ENCODE peak calls at places on chromosomes 3 and 15, in six cellular contexts. S is A549, E is GM12878, Z is H1, T is K562, G is HCT116. H is an unnamed sample.

GRCh38 chr15:29134239-29134638 is 135.4 kb downstream of the NSMCE3 start:
- DNase-seq in S (no peak), E (no peak), Z (no peak), T (no peak), G (no peak), H (no peak)

GRCh38 chr3:50550079-50550736 is 17.3 kb downstream of the C3orf18 start:
- DNase-seq in S (peak), E (no peak), Z (peak), T (peak), G (no peak), H (peak)

GRCh38 chr3:48194446-48195071 is 6.3 kb upstream of the CDC25A start:
- DNase-seq in S (peak), E (peak), Z (peak), T (peak), G (peak), H (peak)

GRCh38 chr3:7546219-7546618 is 685.3 kb downstream of the GRM7 start:
- DNase-seq in S (no peak), E (no peak), Z (no peak), T (no peak), G (peak), H (peak)

GRCh38 chr3:129577356-129577755 is 29.1 kb downstream of the PLXND1 start:
- DNase-seq in S (no peak), E (no peak), Z (no peak), T (no peak), G (no peak), H (peak)

GRCh38 chr3:39150803-39151631 is 2.4 kb downstream of the CSRNP1 start:
- DNase-seq in S (peak), E (no peak), Z (no peak), T (peak), G (no peak), H (peak)

GRCh38 chr3:138461246-138461645 is 26.8 kb downstream of the ESYT3 start:
- DNase-seq in S (no peak), E (no peak), Z (peak), T (no peak), G (no peak), H (no peak)

GRCh38 chr3:134249935-134250716 is 533 bp downstream of the RYK start:
- DNase-seq in S (peak), E (no peak), Z (peak), T (peak), G (no peak), H (peak)

GRCh38 chr3:153162513-153163348 is 705 bp downstream of the RAP2B start:
- DNase-seq in S (no peak), E (no peak), Z (peak), T (peak), G (no peak), H (peak)

GRCh38 chr3:8738639-8739038 is 5.0 kb downstream of the CAV3 start:
- DNase-seq in S (no peak), E (no peak), Z (no peak), T (no peak), G (no peak), H (no peak)

GRCh38 chr3:8742921-8743605 is 9.5 kb downstream of the CAV3 start:
- DNase-seq in S (peak), E (no peak), Z (no peak), T (no peak), G (no peak), H (peak)

GRCh38 chr3:8743911-8744310 is 10.3 kb downstream of the CAV3 start:
- DNase-seq in S (no peak), E (no peak), Z (no peak), T (no peak), G (no peak), H (no peak)

GRCh38 chr3:8739757-8740508 is 6.3 kb downstream of the CAV3 start:
- DNase-seq in S (peak), E (no peak), Z (no peak), T (no peak), G (peak), H (peak)

GRCh38 chr3:8741581-8742355 is 8.2 kb downstream of the CAV3 start:
- DNase-seq in S (peak), E (no peak), Z (no peak), T (peak), G (peak), H (peak)
- H3K4me3 ChIP-seq in S (peak), E (no peak), Z (no peak), T (no peak), G (peak), H (no peak)

DNA sequence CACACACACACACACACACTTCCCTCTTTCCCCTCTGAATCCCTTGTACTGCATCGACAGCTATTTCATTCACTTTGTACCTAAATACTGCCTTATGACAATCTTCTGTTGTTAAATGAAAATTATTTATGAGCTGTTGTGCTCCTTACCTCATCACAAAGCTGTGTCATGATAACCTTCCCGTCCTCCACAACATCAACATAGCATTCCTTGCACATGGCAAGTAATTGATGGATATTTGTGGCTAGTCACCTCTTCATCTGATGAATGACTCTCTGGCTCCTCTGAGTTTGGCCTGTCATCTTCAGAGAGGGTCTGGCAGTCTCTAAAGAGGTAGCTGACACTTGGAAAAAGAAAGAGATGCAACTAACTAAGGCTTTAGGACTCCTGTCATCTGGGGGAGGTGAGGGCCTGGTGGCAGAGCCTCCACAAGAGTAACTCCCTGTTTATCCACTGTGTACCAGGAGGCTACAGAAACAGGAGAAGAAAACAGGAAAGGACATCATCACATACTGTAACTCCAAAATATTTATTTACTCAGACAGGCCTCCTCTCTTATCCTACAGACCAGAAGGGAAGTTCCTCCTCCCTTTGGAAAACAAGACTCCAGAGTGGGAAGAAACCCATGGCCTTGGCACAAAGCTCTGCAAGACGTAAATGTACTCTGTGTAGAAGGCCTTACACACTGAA is 40.3 kb upstream of the AKAP13 start:
- DNase-seq in S (no peak), E (no peak), Z (no peak), T (no peak), G (no peak), H (no peak)
- TF ChIP-seq MAX in S (no peak), E (no peak), Z (no peak), T (no peak), G (no peak), H (no peak)

GRCh38 chr3:197736010-197736490 is 654 bp downstream of the RUBCN start:
- DNase-seq in S (peak), E (no peak), Z (peak), T (peak), G (no peak), H (peak)

GRCh38 chr3:197737319-197737649 is 580 bp upstream of the RUBCN start:
- DNase-seq in S (no peak), E (no peak), Z (no peak), T (no peak), G (no peak), H (no peak)

GRCh38 chr3:197734667-197735318 is 1.9 kb downstream of the RUBCN start:
- DNase-seq in S (no peak), E (peak), Z (no peak), T (no peak), G (no peak), H (peak)

GRCh38 chr3:197737749-197738462 is 1.2 kb upstream of the RUBCN start:
- DNase-seq in S (no peak), E (no peak), Z (no peak), T (no peak), G (no peak), H (no peak)

DNA sequence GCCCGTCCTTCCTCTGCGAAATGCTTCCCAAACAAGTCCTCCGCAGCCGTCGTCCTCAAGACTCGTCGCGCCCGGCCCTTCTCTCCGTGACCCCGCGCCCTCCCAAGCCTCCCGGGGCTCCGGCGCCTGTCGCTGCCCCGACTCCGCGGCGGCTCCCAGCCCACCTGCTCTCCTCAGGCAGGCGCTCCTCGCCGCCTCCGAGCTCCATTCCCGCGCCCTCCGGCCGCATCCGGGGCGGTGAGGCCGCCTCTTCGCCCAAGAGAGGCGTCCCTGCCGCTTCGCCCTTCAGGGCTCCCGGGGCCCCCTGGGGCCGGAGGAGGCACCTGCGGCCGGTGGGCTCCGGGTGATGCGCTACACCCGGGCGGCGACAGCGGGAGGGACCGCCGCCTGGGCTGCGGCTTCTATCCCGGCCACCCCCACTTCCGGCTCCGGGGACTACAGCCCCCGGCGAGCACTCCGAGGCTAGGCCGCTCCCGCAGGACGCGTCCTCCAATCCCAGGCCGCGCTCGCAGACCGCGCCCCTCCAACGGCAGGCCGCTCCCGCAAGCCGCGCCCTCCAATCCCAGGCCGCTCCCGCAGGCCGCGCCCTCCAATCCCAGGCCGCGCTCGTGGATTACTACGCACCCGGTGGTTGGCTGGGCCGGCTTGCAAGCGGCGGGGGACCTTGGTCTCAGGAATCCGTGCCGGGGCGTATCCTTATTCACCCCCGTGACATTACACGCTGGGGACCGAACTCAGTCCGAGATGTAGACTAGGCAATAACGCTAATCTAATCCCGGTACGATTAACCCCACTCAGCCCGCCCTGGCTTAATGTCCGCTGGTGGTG is at the start of gene RUBCN:
- DNase-seq in S (peak), E (peak), Z (peak), T (peak), G (peak), H (peak)
- TF ChIP-seq POLR2A in S (peak), E (peak), Z (no peak), T (peak), G (peak), H (peak)

DNA sequence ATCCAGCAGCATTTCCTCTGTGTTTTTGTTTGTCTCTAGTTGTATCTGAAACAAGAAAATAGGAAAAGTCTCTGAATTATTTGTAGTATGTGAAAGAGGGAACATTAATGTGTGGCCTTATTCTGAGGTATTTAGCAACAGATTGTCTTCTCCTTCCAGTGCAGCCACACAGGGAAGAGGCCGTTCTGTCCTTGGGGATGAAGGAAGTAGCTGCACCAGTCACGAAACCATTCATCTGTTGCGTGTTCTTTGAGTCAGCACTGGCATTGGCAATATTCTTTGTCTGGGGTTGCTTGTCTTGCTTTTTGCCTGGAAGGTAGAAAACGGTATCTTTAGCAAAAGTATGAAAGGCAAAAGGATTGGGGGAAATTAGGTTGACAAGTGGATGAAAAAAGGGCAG is 91.6 kb downstream of the CDIN1 start:
- DNase-seq in S (no peak), E (no peak), Z (no peak), T (no peak), G (no peak), H (no peak)
- H3K4me3 ChIP-seq in S (no peak), E (no peak), Z (no peak), T (no peak), G (no peak), H (no peak)

GRCh38 chr15:64732156-64732860 is 43.1 kb downstream of the RBPMS2 start:
- DNase-seq in S (no peak), E (peak), Z (no peak), T (no peak), G (no peak), H (no peak)
- TF ChIP-seq MAX in S (no peak), E (no peak), Z (no peak), T (no peak), G (no peak), H (no peak)

DNA sequence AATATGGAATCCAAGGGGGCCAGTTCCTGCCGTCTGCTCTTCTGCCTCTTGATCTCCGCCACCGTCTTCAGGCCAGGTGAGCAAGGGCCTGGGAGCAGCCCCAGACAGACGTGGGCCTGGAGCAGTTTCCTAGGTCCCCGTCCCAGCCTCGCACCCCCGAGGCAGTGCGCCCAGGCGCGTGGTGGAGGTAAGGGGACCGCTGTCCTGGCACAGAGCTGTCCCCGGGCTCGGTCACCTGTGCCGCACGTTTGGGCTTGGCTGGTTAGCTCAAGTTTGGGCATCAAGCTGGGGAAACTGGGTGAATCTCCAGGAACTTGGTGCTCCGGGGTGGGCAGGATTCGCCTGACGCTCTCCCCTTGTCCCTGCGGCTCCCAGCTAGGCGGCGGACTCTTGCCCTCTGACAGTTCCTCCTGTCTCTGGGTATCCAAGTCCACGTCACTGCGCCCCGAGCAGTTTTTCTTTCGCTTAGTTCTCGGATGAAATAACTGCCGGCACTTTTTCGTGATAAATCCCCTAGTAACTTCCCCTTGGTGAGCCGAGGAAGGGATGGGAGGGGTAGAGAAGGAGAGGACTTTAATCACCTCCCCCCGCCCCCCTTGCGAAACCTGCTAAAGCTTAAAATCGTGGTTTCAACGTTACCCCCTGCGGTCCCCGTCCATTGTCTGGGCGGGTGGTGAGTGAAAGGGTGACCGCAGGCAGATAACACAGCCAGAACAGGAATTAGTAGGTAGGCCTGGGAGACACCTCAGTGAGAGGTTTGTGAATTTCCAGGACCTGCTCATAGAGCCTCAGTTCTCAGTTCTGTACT is 901 bp downstream of the ALCAM start:
- DNase-seq in S (peak), E (peak), Z (peak), T (no peak), G (no peak), H (peak)
- TF ChIP-seq POLR2A in S (no peak), E (peak), Z (no peak), T (no peak), G (peak), H (peak)

DNA sequence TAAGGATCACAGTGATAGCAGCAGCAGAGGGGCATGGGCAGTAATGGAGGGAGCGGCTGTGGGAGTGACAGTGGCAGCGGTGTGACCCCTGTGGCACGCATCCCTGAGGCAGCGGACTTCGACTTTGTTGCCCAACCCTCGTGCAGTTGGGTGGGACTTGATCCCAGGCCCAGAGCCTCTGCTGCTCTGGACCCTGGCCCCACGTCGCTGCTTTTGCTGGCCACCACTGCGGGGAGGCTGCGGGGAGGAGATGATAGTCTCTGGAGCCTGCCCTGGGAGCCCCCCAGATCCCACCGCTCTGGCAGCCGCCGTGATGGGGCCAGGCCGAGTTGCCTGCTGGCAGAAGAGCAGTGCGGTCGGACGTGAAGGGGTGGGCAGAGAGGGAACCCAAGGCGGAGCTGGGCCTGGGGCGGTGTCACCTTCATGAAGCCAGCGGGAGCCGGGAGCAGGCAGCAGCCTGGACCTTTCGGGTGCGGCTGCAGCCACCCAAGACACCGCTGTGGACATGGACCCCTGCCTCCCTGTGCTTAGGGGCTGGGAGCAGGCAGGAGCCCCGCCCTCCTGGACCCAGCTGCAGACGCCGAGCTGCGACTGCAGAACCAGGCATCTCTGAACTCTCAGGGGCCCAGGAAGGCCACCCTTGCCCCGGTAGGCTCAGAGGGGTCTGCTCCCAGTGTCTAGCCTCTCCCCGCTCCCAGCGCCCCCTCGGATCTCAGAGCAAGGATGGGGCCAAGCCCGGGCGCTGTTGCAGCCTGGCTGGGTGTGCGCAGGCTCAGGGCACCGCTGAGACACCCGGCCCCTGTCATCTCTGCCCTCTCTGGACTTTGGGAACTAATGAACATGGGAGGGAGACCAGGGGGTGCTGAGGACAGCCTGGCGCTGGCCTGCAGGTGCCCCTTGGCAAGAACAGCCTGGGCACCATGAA is 38.3 kb downstream of the COMMD2 start:
- DNase-seq in S (no peak), E (no peak), Z (no peak), T (no peak), G (no peak), H (no peak)
- H3K4me3 ChIP-seq in S (no peak), E (no peak), Z (no peak), T (no peak), G (no peak), H (no peak)

H was measured in NB4.